ENCODE peak calls at places on chromosomes 1 and 21, in seven cellular contexts. S is heart right ventricle; I is small intestine; G is aorta; V is OCI-LY7; T is stomach; K is effector memory CD4-positive, alpha-beta T cell. C is an unnamed sample. For H3K9me3, the result is how much of the 10 kb centered on the place peaks cover.

GRCh38 chr1:34163792-34164509 is 1.1 kb downstream of the CSMD2 start:
- DNase-seq in S (no peak), G (no peak), V (no peak), I (no peak), K (no peak), T (no peak), C (no peak)

GRCh38 chr1:230868736-230869385 is 540 bp upstream of the C1orf198 start:
- DNase-seq in V (peak), S (peak), K (no peak), I (peak), G (peak), T (peak), C (no peak)

GRCh38 chr1:145692785-145693443 is 14.3 kb downstream of the PDZK1 start:
- DNase-seq in G (no peak), S (no peak), I (no peak), V (no peak), T (no peak), K (no peak), C (no peak)

GRCh38 chr1:212596798-212597197 is 11.8 kb upstream of the ATF3 start:
- DNase-seq in T (no peak), G (no peak), V (no peak), I (no peak), K (no peak), S (no peak), C (no peak)

GRCh38 chr1:210655511-210655910 is 326.8 kb downstream of the HHAT start:
- DNase-seq in K (no peak), T (no peak), I (no peak), G (no peak), S (no peak), V (no peak), C (no peak)

GRCh38 chr1:208243851-208244583 is at the start of gene PLXNA2:
- DNase-seq in K (peak), I (peak), V (peak), S (peak), T (peak), G (peak), C (peak)

GRCh38 chr21:33761104-33762036 is 119.1 kb downstream of the ITSN1 start:
- DNase-seq in G (peak), S (peak), T (no peak), I (peak), V (no peak), K (no peak), C (no peak)

GRCh38 chr21:27564684-27565280 is 597.9 kb upstream of the ADAMTS5 start:
- DNase-seq in K (no peak), S (peak), T (peak), G (no peak), V (peak), I (peak), C (no peak)

GRCh38 chr1:165369255-165369848 is 12.8 kb upstream of the LMX1A start:
- DNase-seq in T (peak), I (peak), S (peak), K (no peak), G (no peak), V (peak), C (peak)

GRCh38 chr1:67250051-67250653 is 57.5 kb upstream of the IL12RB2 start:
- DNase-seq in T (no peak), G (no peak), V (peak), K (no peak), I (no peak), S (no peak), C (no peak)

GRCh38 chr21:45439171-45439872 is 34.4 kb downstream of the COL18A1 start:
- DNase-seq in K (peak), S (peak), I (peak), G (peak), V (peak), T (peak), C (peak)

GRCh38 chr21:27582246-27582945 is 615.5 kb upstream of the ADAMTS5 start:
- DNase-seq in S (no peak), G (no peak), I (no peak), T (no peak), K (no peak), V (no peak), C (no peak)

GRCh38 chr1:234958702-234959649 is 169.7 kb downstream of the TOMM20 start:
- DNase-seq in T (no peak), V (no peak), I (peak), S (no peak), G (no peak), K (no peak), C (no peak)

GRCh38 chr1:222064388-222065201 is 322.7 kb upstream of the DUSP10 start:
- DNase-seq in T (no peak), K (no peak), I (no peak), G (no peak), S (no peak), V (no peak), C (no peak)

GRCh38 chr1:165403835-165404482 is 41.0 kb downstream of the RXRG start:
- DNase-seq in K (no peak), G (no peak), V (peak), I (peak), T (peak), S (peak), C (no peak)

GRCh38 chr1:228344631-228345072 is 62.0 kb downstream of the TRIM11 start:
- DNase-seq in V (no peak), T (no peak), S (no peak), K (no peak), I (no peak), G (no peak), C (no peak)

GRCh38 chr1:35278886-35279554 is 10.5 kb downstream of the ZMYM4 start:
- DNase-seq in I (no peak), K (no peak), G (no peak), V (no peak), S (no peak), T (no peak), C (no peak)

GRCh38 chr1:35280006-35280405 is 11.5 kb downstream of the ZMYM4 start:
- DNase-seq in G (no peak), T (no peak), K (no peak), S (no peak), V (no peak), I (no peak), C (no peak)

GRCh38 chr1:35282172-35282571 is 13.7 kb downstream of the ZMYM4 start:
- DNase-seq in T (no peak), G (no peak), V (no peak), S (no peak), I (no peak), K (no peak), C (no peak)

GRCh38 chr1:35281565-35281964 is 13.1 kb downstream of the ZMYM4 start:
- DNase-seq in V (no peak), K (no peak), G (no peak), I (no peak), T (no peak), S (no peak), C (no peak)

GRCh38 chr1:35279555-35279904 is 11.0 kb downstream of the ZMYM4 start:
- DNase-seq in T (no peak), K (no peak), I (no peak), V (no peak), G (no peak), S (no peak), C (no peak)
- H3K9me3 ChIP-seq in T (under half), K (under half), I (under half), V (under half), G (under half), S (under half), C (under half)

DNA sequence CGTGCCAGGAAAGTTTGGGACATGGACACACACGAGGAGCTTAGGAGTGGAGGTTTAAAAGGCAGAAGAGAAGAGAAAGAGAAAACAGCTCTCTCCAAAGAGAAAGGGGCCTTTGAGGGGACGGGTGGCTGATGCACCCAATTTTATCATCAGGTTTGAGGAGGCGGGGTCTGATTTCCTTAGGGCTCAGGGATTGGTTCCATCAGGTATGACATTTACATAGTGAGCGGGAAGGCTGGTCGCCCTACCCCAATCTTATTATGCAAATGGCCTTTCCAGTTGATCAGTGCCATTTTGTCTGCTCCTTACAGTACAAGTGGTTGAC is 749.1 kb upstream of the TPTE start:
- DNase-seq in I (no peak), S (no peak), K (no peak), V (no peak), G (no peak), T (no peak), C (no peak)
- H3K9me3 ChIP-seq in I (under half), S (under half), K (under half), V (under half), G (under half), T (half or more), C (under half)

GRCh38 chr1:174324493-174324892 is 123.3 kb upstream of the GPR52 start:
- DNase-seq in K (no peak), G (no peak), V (no peak), I (no peak), T (no peak), S (no peak), C (no peak)
- H3K9me3 ChIP-seq in K (under half), G (under half), V (half or more), I (under half), T (under half), S (under half), C (under half)

DNA sequence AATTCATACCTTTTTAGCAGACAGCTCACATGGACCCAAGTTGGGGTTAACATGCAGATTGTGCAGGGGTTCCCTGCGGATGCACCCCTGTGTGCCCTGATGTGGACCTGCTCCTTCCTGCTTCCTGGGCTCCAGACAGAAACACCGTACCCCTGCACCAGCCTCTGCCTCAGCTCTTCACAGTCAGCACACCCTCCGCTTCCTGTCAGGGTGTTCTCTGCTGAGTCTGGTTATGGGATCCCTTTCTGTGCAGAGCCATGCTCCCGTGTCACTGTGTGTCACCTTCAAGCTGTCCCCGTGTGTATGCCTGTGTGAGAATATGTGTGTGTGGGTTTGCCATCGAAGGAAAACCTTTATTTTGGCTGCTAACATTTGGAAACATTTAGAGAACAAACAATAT is 48.7 kb upstream of the KCNJ15 start:
- DNase-seq in I (no peak), T (no peak), V (no peak), G (no peak), S (no peak), K (no peak), C (no peak)
- H3K9me3 ChIP-seq in I (under half), T (under half), V (under half), G (under half), S (under half), K (under half), C (under half)

GRCh38 chr1:152519876-152520275 is 5.6 kb downstream of the CRCT1 start:
- DNase-seq in S (no peak), T (no peak), V (no peak), G (no peak), I (peak), K (no peak), C (no peak)
- H3K9me3 ChIP-seq in S (under half), T (under half), V (under half), G (under half), I (under half), K (under half), C (under half)

DNA sequence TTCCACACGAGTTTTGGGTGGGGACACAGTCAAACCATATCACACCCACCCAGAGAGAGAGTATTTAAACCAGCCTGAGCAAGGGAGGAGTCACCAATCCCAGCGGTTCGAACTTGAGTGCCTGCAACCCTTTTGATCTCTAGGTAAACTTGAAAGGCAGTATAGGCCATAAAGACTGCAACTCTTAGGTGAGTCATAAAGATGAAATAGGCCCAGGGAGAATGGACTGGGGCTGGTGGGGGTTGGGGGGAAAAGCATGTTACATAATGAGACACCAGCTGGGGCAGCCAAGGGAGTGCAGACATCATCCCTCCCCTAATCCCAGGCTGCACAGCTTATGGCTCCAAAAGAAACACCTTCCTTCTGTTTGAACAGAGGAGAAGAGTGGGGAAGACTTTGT is 99.8 kb upstream of the LHX8 start:
- DNase-seq in V (no peak), S (no peak), T (no peak), G (no peak), I (no peak), K (no peak), C (no peak)
- H3K9me3 ChIP-seq in V (under half), S (under half), T (half or more), G (under half), I (under half), K (under half), C (under half)

DNA sequence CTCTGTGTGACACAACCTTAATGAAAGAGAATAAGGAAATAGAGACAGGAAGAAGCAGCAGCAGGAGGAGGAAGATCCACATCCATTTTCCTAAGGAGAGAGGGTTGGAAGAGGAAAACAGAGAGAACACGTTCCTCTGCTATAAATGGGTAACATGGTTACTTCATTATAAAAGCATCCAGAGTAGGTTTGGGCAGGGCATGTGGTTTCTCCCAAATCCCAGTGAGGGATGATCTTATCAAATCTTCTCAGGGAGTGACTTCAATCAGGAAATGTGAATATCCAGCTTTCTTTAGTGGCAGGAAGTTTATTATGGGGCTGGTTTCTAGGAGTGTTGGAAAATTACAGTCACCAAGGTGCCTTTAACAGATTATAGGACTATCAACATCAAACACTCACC is 11.1 kb downstream of the CYP2J2 start:
- DNase-seq in K (no peak), I (no peak), V (no peak), S (no peak), T (no peak), G (no peak), C (no peak)
- H3K9me3 ChIP-seq in K (under half), I (under half), V (under half), S (under half), T (under half), G (under half), C (under half)

GRCh38 chr1:2989976-2990375 is 31.3 kb upstream of the ACTRT2 start:
- DNase-seq in K (no peak), V (no peak), S (no peak), I (no peak), G (peak), T (no peak), C (no peak)

GRCh38 chr1:2991753-2992495 is 29.3 kb upstream of the ACTRT2 start:
- DNase-seq in S (no peak), K (no peak), V (no peak), G (no peak), I (no peak), T (no peak), C (no peak)

GRCh38 chr1:2988256-2988655 is 33.0 kb upstream of the ACTRT2 start:
- DNase-seq in V (no peak), I (no peak), G (no peak), K (no peak), S (no peak), T (no peak), C (no peak)

GRCh38 chr1:2989185-2989584 is 32.1 kb upstream of the ACTRT2 start:
- DNase-seq in G (no peak), T (no peak), V (no peak), S (no peak), I (no peak), K (no peak), C (no peak)

GRCh38 chr1:2990376-2991115 is 30.7 kb upstream of the ACTRT2 start:
- DNase-seq in G (no peak), K (no peak), V (no peak), I (no peak), S (no peak), T (no peak), C (no peak)
- H3K9me3 ChIP-seq in G (under half), K (under half), V (under half), I (under half), S (under half), T (under half), C (under half)

GRCh38 chr1:13432251-13432650 is 22.0 kb downstream of the PRAMEF20 start:
- DNase-seq in S (no peak), I (no peak), V (no peak), K (no peak), G (no peak), T (no peak), C (no peak)
- H3K9me3 ChIP-seq in S (under half), I (under half), V (under half), K (under half), G (under half), T (under half), C (under half)

GRCh38 chr21:10418649-10419048 is 102.7 kb upstream of the TPTE start:
- DNase-seq in V (no peak), T (no peak), G (no peak), I (no peak), K (no peak), S (no peak), C (no peak)
- H3K9me3 ChIP-seq in V (half or more), T (half or more), G (under half), I (under half), K (under half), S (under half), C (under half)